ENCODE peak calls at places on chromosomes 2 and 18, in five cellular contexts. Q is HCT116, S is GM23338, I is MM.1S, B is OCI-LY7. Y is an unnamed sample.
A peak's percentile ranks its signal among the peaks of the same experiment; 100 is the strongest.

GRCh38 chr18:44967599-44967998 is 286.9 kb downstream of the SETBP1 start:
- DNase-seq in S (no peak), B (no peak), I (no peak), Q (no peak), Y (no peak)

GRCh38 chr2:204638795-204639194 is 93.5 kb downstream of the PARD3B start:
- DNase-seq in S (no peak), I (no peak), Q (no peak), B (no peak), Y (no peak)

GRCh38 chr2:144446136-144446535 is 73.8 kb downstream of the ZEB2 start:
- DNase-seq in S (no peak), B (no peak), I (no peak), Q (no peak), Y (no peak)

GRCh38 chr2:58401936-58402335 is 160.8 kb upstream of the FANCL start:
- DNase-seq in I (no peak), B (no peak), S (no peak), Q (no peak), Y (no peak)

GRCh38 chr2:207160115-207160514 is 5.6 kb downstream of the KLF7 start:
- DNase-seq in I (no peak), S (peak; percentile 60), B (no peak), Q (no peak), Y (peak; percentile 47)

GRCh38 chr18:58128286-58129018 is 84.4 kb downstream of the NEDD4L start:
- DNase-seq in I (no peak), S (no peak), B (no peak), Q (no peak), Y (no peak)

GRCh38 chr2:132757002-132757598 is 87.1 kb upstream of the LYPD1 start:
- DNase-seq in S (no peak), Q (no peak), I (no peak), B (no peak), Y (no peak)

GRCh38 chr18:36419913-36420531 is 122.5 kb downstream of the FHOD3 start:
- DNase-seq in I (peak; percentile 34), Q (peak; percentile 60), B (peak; percentile 1), S (peak; percentile 43), Y (peak; percentile 45)

GRCh38 chr18:582465-582864 is 2.3 kb downstream of the CETN1 start:
- DNase-seq in Q (no peak), I (no peak), S (no peak), B (no peak), Y (no peak)

GRCh38 chr18:77177009-77177408 is 44.4 kb upstream of the MBP start:
- DNase-seq in Q (no peak), S (no peak), B (no peak), I (no peak), Y (peak; percentile 80)

GRCh38 chr18:30991397-30991796 is 51.1 kb downstream of the DSC3 start:
- DNase-seq in S (no peak), I (peak; percentile 25), B (no peak), Q (no peak), Y (no peak)

GRCh38 chr2:56285224-56285623 is 101.4 kb downstream of the CCDC85A start:
- DNase-seq in B (no peak), I (no peak), S (no peak), Q (no peak), Y (no peak)

GRCh38 chr2:58240595-58240937 is 559 bp downstream of the FANCL start:
- DNase-seq in I (peak; percentile 11), Q (peak; percentile 21), S (no peak), B (no peak), Y (no peak)

GRCh38 chr18:4230450-4231168 is 224.5 kb downstream of the DLGAP1 start:
- DNase-seq in I (peak; percentile 8), Q (no peak), S (no peak), B (no peak), Y (no peak)

GRCh38 chr2:200863655-200864205 is 728 bp downstream of the CLK1 start:
- DNase-seq in I (no peak), Q (no peak), S (no peak), B (peak; percentile 40), Y (peak; percentile 61)

GRCh38 chr2:7773974-7774365 is 856.8 kb downstream of the RNF144A start:
- DNase-seq in I (no peak), Q (no peak), S (no peak), B (no peak), Y (no peak)

GRCh38 chr2:150013011-150013410 is 425.4 kb upstream of the MMADHC start:
- DNase-seq in I (no peak), S (no peak), Q (no peak), B (no peak), Y (no peak)

GRCh38 chr18:13558132-13558531 is 168.2 kb downstream of the FAM210A start:
- DNase-seq in I (peak; percentile 50), S (peak; percentile 73), Q (peak; percentile 31), B (peak; percentile 84), Y (peak; percentile 49)

GRCh38 chr2:170313636-170314348 is 135.8 kb downstream of the MYO3B start:
- DNase-seq in I (no peak), B (no peak), Q (no peak), S (no peak), Y (peak; percentile 21)

GRCh38 chr18:45386256-45386655 is 229.0 kb upstream of the SLC14A2 start:
- DNase-seq in Q (no peak), I (peak; percentile 10), S (peak; percentile 89), B (peak; percentile 6), Y (peak; percentile 48)

GRCh38 chr2:10444463-10444862 is 3.7 kb downstream of the ODC1 start:
- DNase-seq in I (no peak), B (no peak), S (no peak), Q (no peak), Y (peak; percentile 28)

GRCh38 chr18:525066-525797 is 24.7 kb upstream of the COLEC12 start:
- DNase-seq in B (no peak), I (no peak), S (no peak), Q (no peak), Y (peak; percentile 88)

GRCh38 chr2:36507408-36507812 is 90.6 kb downstream of the FEZ2 start:
- DNase-seq in S (peak; percentile 94), I (peak; percentile 41), Q (peak; percentile 27), B (peak; percentile 64), Y (peak; percentile 62)

GRCh38 chr18:40935423-40935822 is 1019.6 kb upstream of the PIK3C3 start:
- DNase-seq in S (peak; percentile 82), Q (no peak), B (peak; percentile 0), I (peak; percentile 28), Y (peak; percentile 51)

GRCh38 chr18:35466815-35467623 is 30.7 kb downstream of the INO80C start:
- DNase-seq in S (no peak), Q (no peak), B (no peak), I (no peak), Y (no peak)

GRCh38 chr2:45938649-45939511 is 287.4 kb downstream of the PRKCE start:
- DNase-seq in Q (peak; percentile 92), I (no peak), B (no peak), S (peak; percentile 31), Y (peak; percentile 99)

GRCh38 chr2:219405958-219406860 is 12.0 kb upstream of the DES start:
- DNase-seq in B (no peak), Q (no peak), S (no peak), I (no peak), Y (no peak)

GRCh38 chr18:55455938-55456337 is 132.1 kb downstream of the TCF4 start:
- DNase-seq in S (no peak), Q (no peak), I (no peak), B (no peak), Y (no peak)

GRCh38 chr2:224836263-224836662 is 120.1 kb upstream of the CCDC195 start:
- DNase-seq in S (no peak), I (no peak), Q (no peak), B (no peak), Y (peak; percentile 68)
- TF ChIP-seq EZH2phosphoT487 in S (no peak), I (no peak), Q (no peak), B (no peak), Y (no peak)

DNA sequence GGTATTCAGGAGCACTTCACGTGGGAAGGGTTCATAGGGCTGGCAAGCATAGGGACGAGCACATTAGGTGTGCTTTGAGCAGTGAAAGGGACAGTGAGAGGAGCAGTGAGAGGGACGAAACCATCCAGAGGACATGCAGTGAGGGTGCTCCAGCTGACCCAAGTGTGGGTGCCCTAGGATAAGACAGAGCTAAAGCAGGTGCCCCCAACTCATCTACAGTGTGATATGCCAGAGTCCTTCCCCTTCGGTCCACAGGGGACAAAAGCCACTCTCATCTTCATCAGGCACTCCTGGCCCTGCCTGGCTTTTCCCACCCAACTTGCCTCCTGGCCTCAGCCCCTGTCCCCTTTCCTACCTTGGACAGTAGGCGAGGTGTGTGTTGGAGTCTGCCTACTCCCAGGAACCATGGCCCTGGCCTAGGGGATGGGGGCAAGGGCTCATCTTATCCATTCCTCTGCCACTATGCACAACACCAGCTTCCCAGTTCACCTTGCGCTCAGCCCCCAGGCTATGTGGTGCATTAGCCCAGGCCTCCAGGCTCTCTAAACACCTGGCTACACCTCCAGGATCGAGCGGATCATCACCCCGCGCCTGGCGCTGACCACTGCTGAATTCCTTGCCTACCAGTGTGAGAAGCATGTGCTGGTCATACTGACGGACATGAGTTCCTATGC is 16.1 kb upstream of the ANKRD53 start:
- DNase-seq in Q (no peak), I (no peak), S (no peak), B (no peak), Y (no peak)
- TF ChIP-seq EZH2phosphoT487 in Q (no peak), I (no peak), S (no peak), B (no peak), Y (no peak)

DNA sequence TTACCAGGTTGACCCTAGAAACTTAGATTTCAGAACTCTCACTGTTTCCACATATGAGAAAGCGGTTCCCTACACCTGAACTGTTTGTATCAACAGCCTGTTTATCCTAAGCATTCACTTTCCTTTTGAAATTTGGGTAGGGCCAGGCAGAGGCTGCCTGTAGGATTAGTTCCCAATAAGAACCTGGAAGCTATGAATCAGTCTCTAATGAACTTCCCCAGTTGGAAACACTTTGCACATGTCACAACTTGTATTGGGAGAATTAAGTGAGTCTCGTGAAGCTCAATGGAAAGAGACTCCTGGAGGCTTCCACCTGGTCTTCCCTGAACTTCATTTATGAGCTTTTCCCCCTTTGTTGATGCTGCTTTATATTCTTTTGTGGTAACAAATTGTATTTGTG is 486.6 kb upstream of the HS6ST1 start:
- DNase-seq in S (no peak), B (no peak), Q (no peak), I (no peak), Y (no peak)
- TF ChIP-seq EZH2phosphoT487 in S (no peak), B (no peak), Q (no peak), I (no peak), Y (no peak)

DNA sequence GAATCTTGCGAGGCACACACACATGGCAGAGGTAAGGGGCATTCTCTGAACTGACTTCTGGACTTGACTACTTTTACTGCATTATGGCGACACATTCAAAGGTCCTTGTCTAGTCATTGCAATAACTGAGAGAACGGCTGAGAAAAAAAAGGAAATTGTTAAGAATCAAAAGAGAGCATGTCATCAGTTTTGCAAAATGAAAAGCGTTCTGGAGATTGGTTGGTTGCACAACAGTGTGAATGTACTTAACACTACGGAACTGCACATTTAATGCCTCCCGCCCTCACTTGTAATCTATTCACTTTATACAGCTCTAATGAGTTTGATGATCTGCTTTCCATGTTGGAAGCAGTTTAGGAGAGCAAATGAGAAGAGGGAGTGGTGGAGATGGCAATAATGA is 68.5 kb upstream of the NFU1 start:
- DNase-seq in I (no peak), Q (no peak), S (no peak), B (no peak), Y (no peak)
- TF ChIP-seq EZH2phosphoT487 in I (no peak), Q (no peak), S (no peak), B (no peak), Y (no peak)